ENCODE peak calls at places on chromosomes 16 and 17, in eight cellular contexts. M is NCI-H1417 treated with DMSO at 0.1 percent for 48 hours; Y is stimulated activated CD4-positive, alpha-beta T cell treated with anti-CD3 and anti-CD28 coated beads, Interleukin-15, amount 100 ng/mL, for 1 hour; F is neuronal stem cell; Q is EH; L is MV-4-11; H is activated T-helper 1 cell treated with Interleukin-2 at 50 U/mL for 16 hours; A is NCI-H1048. E is an unnamed sample.

GRCh38 chr16:12271006-12271405 is 294.5 kb downstream of the SNX29 start:
- DNase-seq in M (no peak), Q (peak), F (peak), Y (no peak), A (no peak), L (no peak), H (no peak), E (no peak)

GRCh38 chr16:1533443-1533951 is at the start of gene TMEM204:
- DNase-seq in M (no peak), F (no peak), L (peak), Y (no peak), A (no peak), Q (peak), H (peak), E (peak)

GRCh38 chr16:68762996-68763756 is 26.1 kb downstream of the CDH1 start:
- DNase-seq in L (no peak), H (no peak), Q (peak), Y (no peak), F (no peak), A (no peak), M (no peak), E (no peak)

GRCh38 chr17:602436-602835 is 112.2 kb downstream of the VPS53 start:
- DNase-seq in Y (no peak), F (no peak), Q (peak), L (no peak), H (no peak), A (no peak), M (no peak), E (no peak)

GRCh38 chr17:40857535-40857934 is 9.5 kb downstream of the KRT12 start:
- DNase-seq in H (no peak), Q (peak), A (no peak), Y (no peak), F (no peak), M (no peak), L (no peak), E (no peak)

GRCh38 chr16:48405153-48405552 is 19.9 kb upstream of the SIAH1 start:
- DNase-seq in L (no peak), Y (no peak), Q (no peak), M (no peak), F (no peak), A (no peak), H (no peak), E (no peak)

GRCh38 chr16:51150894-51151320 is at the start of gene SALL1:
- DNase-seq in M (no peak), Q (peak), A (no peak), H (no peak), F (no peak), Y (no peak), L (no peak), E (no peak)

GRCh38 chr17:75288359-75288758 is 874 bp downstream of the SLC25A19 start:
- DNase-seq in F (no peak), H (no peak), A (no peak), L (no peak), Q (no peak), M (no peak), Y (no peak), E (no peak)

GRCh38 chr17:65572581-65573282 is 11.3 kb upstream of the AXIN2 start:
- DNase-seq in Q (no peak), F (no peak), A (no peak), L (no peak), H (no peak), M (no peak), Y (no peak), E (no peak)

GRCh38 chr17:6096201-6097004 is 26.2 kb downstream of the WSCD1 start:
- DNase-seq in A (no peak), F (no peak), Q (no peak), Y (no peak), L (no peak), H (no peak), M (no peak), E (no peak)

GRCh38 chr16:50202926-50203624 is 50.0 kb downstream of the TENT4B start:
- DNase-seq in Q (peak), H (no peak), F (no peak), Y (no peak), L (no peak), A (no peak), M (no peak), E (no peak)

GRCh38 chr17:79047923-79048825 is 24.2 kb downstream of the C1QTNF1 start:
- DNase-seq in F (no peak), A (no peak), M (no peak), Y (no peak), L (no peak), Q (no peak), H (no peak), E (no peak)

GRCh38 chr17:17416007-17416399 is 60.8 kb upstream of the MED9 start:
- DNase-seq in M (peak), L (peak), Y (no peak), A (no peak), Q (peak), H (no peak), F (peak), E (no peak)

GRCh38 chr17:16881239-16881924 is 90.5 kb downstream of the TNFRSF13B start:
- DNase-seq in Q (no peak), H (no peak), F (no peak), L (no peak), Y (no peak), A (no peak), M (no peak), E (no peak)

GRCh38 chr17:60147553-60148241 is 2.1 kb upstream of the CA4 start:
- DNase-seq in Q (no peak), M (no peak), H (no peak), F (no peak), Y (no peak), A (no peak), L (peak), E (peak)

GRCh38 chr17:68515238-68515637 is 3.0 kb downstream of the PRKAR1A start:
- DNase-seq in L (no peak), Q (no peak), Y (no peak), A (no peak), M (no peak), F (no peak), H (no peak), E (no peak)

GRCh38 chr16:59060212-59060611 is 326.1 kb upstream of the GOT2 start:
- DNase-seq in F (no peak), Q (peak), M (no peak), A (no peak), Y (no peak), L (no peak), H (no peak), E (no peak)

GRCh38 chr17:36593651-36594316 is 2.1 kb downstream of the DHRS11 start:
- DNase-seq in H (no peak), F (no peak), Q (no peak), Y (no peak), M (no peak), L (no peak), A (no peak), E (peak)

GRCh38 chr16:4373909-4374742 is 2.5 kb downstream of the VASN start:
- DNase-seq in A (no peak), H (no peak), M (no peak), L (no peak), F (no peak), Y (no peak), Q (peak), E (peak)

GRCh38 chr17:45228985-45229517 is 7.4 kb downstream of the FMNL1 start:
- DNase-seq in M (no peak), A (no peak), Y (peak), L (peak), Q (peak), F (no peak), H (peak), E (peak)

GRCh38 chr16:35798885-35799426 is 2339.5 kb downstream of the TP53TG3F start:
- DNase-seq in Y (no peak), L (no peak), F (no peak), Q (no peak), M (no peak), H (no peak), A (no peak), E (no peak)

E was measured in transverse colon.